ENCODE peak calls at places on chromosomes 12 and 14, in eight cellular contexts. F is BE2C; A is A549; M is mucosa of descending colon; R is cardiac muscle cell; N is CD8-positive, alpha-beta T cell; K is adipocyte; J is H1. X is an unnamed sample.

GRCh38 chr12:15208871-15209656 is 12.2 kb downstream of the RERG start:
- DNase-seq in F (no peak), A (no peak), M (no peak), R (peak; percentile 79), N (no peak), K (peak; percentile 15), J (no peak), X (no peak)

GRCh38 chr12:119938049-119938667 is 50.9 kb upstream of the BICDL1 start:
- DNase-seq in F (peak; percentile 62), A (peak; percentile 68), M (no peak), R (peak; percentile 62), N (peak; percentile 46), K (peak; percentile 80), J (peak; percentile 5), X (peak; percentile 17)

GRCh38 chr12:58668831-58669230 is 251.5 kb downstream of the LRIG3 start:
- DNase-seq in F (no peak), A (no peak), M (no peak), R (no peak), N (no peak), K (peak; percentile 59), J (no peak), X (no peak)

GRCh38 chr12:20429876-20430275 is 61.5 kb downstream of the PDE3A start:
- DNase-seq in F (no peak), A (no peak), M (no peak), R (no peak), N (no peak), K (peak; percentile 49), J (no peak), X (no peak)

GRCh38 chr14:53646925-53647324 is 309.7 kb downstream of the BMP4 start:
- DNase-seq in F (no peak), A (no peak), M (no peak), R (no peak), N (no peak), K (no peak), J (no peak), X (no peak)

GRCh38 chr14:21894003-21894897 is 220.6 kb upstream of the OR4E1 start:
- DNase-seq in F (peak; percentile 22), A (peak; percentile 24), M (peak; percentile 44), R (peak; percentile 10), N (no peak), K (no peak), J (no peak), X (no peak)

GRCh38 chr12:49019435-49020317 is 1.1 kb upstream of the PRKAG1 start:
- DNase-seq in F (peak; percentile 64), A (peak; percentile 67), M (no peak), R (peak; percentile 50), N (no peak), K (peak; percentile 58), J (no peak), X (no peak)

GRCh38 chr14:47619397-47619796 is 56.0 kb downstream of the MDGA2 start:
- DNase-seq in F (no peak), A (no peak), M (no peak), R (no peak), N (no peak), K (no peak), J (no peak), X (no peak)

GRCh38 chr12:89464974-89465592 is 59.5 kb downstream of the GALNT4 start:
- DNase-seq in F (no peak), A (no peak), M (no peak), R (no peak), N (no peak), K (no peak), J (no peak), X (no peak)

GRCh38 chr12:95116773-95117172 is 43.4 kb upstream of the NR2C1 start:
- DNase-seq in F (no peak), A (peak; percentile 61), M (no peak), R (no peak), N (no peak), K (no peak), J (no peak), X (no peak)

GRCh38 chr14:55052259-55052930 is 948 bp downstream of the MAPK1IP1L start:
- DNase-seq in F (no peak), A (no peak), M (no peak), R (peak; percentile 54), N (no peak), K (peak; percentile 67), J (no peak), X (no peak)

GRCh38 chr12:95672166-95672565 is 118.4 kb downstream of the NTN4 start:
- DNase-seq in F (no peak), A (no peak), M (no peak), R (no peak), N (no peak), K (no peak), J (no peak), X (no peak)

GRCh38 chr12:118404876-118405521 is 28.6 kb downstream of the SUDS3 start:
- DNase-seq in F (peak; percentile 74), A (peak; percentile 69), M (no peak), R (peak; percentile 71), N (peak; percentile 6), K (peak; percentile 88), J (no peak), X (peak; percentile 22)

GRCh38 chr14:62213516-62213915 is 451.3 kb downstream of the SNAPC1 start:
- DNase-seq in F (no peak), A (no peak), M (no peak), R (peak; percentile 62), N (no peak), K (no peak), J (no peak), X (no peak)

GRCh38 chr12:122827258-122827657 is 8.0 kb upstream of the HIP1R start:
- DNase-seq in F (no peak), A (no peak), M (no peak), R (no peak), N (no peak), K (no peak), J (no peak), X (no peak)

GRCh38 chr12:1840561-1840960 is 20.2 kb downstream of the LRTM2 start:
- DNase-seq in F (no peak), A (no peak), M (peak; percentile 22), R (no peak), N (no peak), K (no peak), J (no peak), X (no peak)

GRCh38 chr12:1841606-1842182 is 21.3 kb downstream of the LRTM2 start:
- DNase-seq in F (no peak), A (no peak), M (no peak), R (no peak), N (no peak), K (no peak), J (no peak), X (no peak)

GRCh38 chr12:1842183-1842904 is 22.0 kb downstream of the LRTM2 start:
- DNase-seq in F (no peak), A (no peak), M (no peak), R (no peak), N (no peak), K (no peak), J (no peak), X (no peak)

GRCh38 chr12:1839956-1840550 is 19.7 kb downstream of the LRTM2 start:
- DNase-seq in F (no peak), A (no peak), M (no peak), R (no peak), N (no peak), K (no peak), J (no peak), X (no peak)

DNA sequence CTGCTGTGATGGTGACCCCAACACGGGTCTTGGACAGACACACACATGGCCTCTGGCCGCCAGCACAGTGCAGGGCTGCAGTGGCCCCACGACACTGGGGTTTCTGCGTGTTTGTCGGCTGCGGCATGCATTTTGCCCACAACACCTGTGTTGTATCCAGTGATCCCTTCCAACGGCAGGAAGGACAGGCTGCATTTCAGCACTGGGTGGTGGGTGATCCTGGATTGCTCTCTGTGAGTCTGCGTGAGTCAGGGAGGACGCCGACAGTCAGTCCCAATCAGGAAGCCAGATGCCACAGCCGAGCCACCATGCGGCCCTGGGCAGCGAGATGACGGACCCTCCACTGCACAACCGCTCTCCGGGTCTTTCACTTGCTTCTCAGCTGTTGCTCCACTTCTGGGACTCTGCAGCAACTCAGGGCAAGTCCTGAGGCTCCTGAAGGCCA is 20.6 kb downstream of the LRTM2 start:
- DNase-seq in F (no peak), A (no peak), M (peak; percentile 38), R (no peak), N (no peak), K (no peak), J (no peak), X (no peak)
- H3K4me3 ChIP-seq in F (no peak overlapping the region), A (no peak overlapping the region), M (no peak overlapping the region), R (no peak overlapping the region), N (no peak overlapping the region), K (no peak overlapping the region), J (no peak overlapping the region), X (no peak overlapping the region)

GRCh38 chr12:34400423-34400881 is 378.2 kb downstream of the ALG10 start:
- DNase-seq in F (peak; percentile 0), A (no peak), M (peak; percentile 13), R (no peak), N (no peak), K (no peak), J (no peak), X (peak; percentile 10)
- H3K9me3 ChIP-seq in F (no peaks in the 10 kb centered on the region), A (no peaks in the 10 kb centered on the region), M (peaks cover 100% of the 10 kb centered on the region), R (no peaks in the 10 kb centered on the region), N (peaks cover 4% of the 10 kb centered on the region), K (no peaks in the 10 kb centered on the region), J (peaks cover 100% of the 10 kb centered on the region), X (peaks cover 76% of the 10 kb centered on the region)

DNA sequence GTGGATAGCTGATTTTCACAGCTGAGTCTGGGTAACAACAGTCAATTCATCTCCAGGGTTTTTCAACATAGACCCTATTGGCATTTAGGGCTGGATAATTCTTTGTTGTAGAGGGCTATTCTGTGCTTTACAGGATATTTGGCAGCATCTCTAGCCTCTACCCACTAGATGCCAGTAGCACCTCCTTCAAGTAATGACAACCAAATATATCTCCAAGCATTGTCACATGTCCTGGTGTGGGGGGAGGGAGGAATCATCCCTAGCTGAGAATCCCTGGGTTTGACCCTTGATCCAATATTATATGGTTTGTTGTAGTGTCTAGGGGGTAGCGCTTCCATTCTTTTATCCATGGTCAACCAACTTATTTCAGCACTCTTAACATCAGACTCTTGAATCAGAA is 157.2 kb downstream of the ANO4 start:
- DNase-seq in F (no peak), A (no peak), M (no peak), R (no peak), N (no peak), K (no peak), J (no peak), X (no peak)
- H3K4me3 ChIP-seq in F (no peak overlapping the region), A (no peak overlapping the region), M (no peak overlapping the region), R (no peak overlapping the region), N (no peak overlapping the region), K (no peak overlapping the region), J (no peak overlapping the region), X (no peak overlapping the region)

DNA sequence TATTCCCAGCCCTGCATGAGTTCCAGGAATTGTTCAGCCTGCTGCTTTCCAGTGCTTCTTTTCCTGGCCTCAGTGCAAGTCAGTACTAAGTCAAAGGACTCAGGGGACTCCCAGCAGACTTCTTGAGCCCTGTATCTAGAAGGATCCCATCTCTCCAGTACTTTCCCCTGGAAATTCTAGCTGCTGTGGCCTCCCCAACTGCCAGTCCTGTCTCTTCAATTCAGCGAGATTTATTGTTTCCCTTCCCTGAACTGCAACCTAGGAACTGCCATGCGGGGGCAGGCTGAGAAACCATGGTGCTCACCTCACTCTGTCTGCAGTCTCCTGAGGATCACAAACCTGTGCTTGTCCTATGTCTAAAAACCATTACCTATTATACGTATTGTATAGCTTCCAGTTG is 31.8 kb downstream of the ZNF605 start:
- DNase-seq in F (no peak), A (no peak), M (no peak), R (no peak), N (no peak), K (no peak), J (no peak), X (no peak)
- H3K9me3 ChIP-seq in F (peaks cover 16% of the 10 kb centered on the region), A (peaks cover 97% of the 10 kb centered on the region), M (peaks cover 100% of the 10 kb centered on the region), R (peaks cover 27% of the 10 kb centered on the region), N (peaks cover 58% of the 10 kb centered on the region), K (peaks cover 100% of the 10 kb centered on the region), J (peaks cover 84% of the 10 kb centered on the region), X (peaks cover 100% of the 10 kb centered on the region)

X was measured in left ventricle myocardium inferior.